ENCODE peak calls at places on chromosomes 3 and 15, in six cellular contexts. P, Y, F, A, W and Z are unnamed samples.

GRCh38 chr15:62559049-62559733 is 394.1 kb upstream of the C2CD4B start:
- DNase-seq in F (no peak), P (no peak), A (no peak), W (no peak), Y (no peak), Z (no peak)

GRCh38 chr15:48149858-48150257 is 28.2 kb downstream of the MYEF2 start:
- DNase-seq in P (no peak), A (no peak), F (no peak), W (no peak), Y (no peak), Z (no peak)

GRCh38 chr3:136960838-136961836 is 3.4 kb downstream of the IL20RB start:
- DNase-seq in F (no peak), Y (no peak), P (no peak), W (no peak), A (no peak), Z (no peak)

GRCh38 chr3:108136888-108137814 is 46.3 kb upstream of the CD47 start:
- DNase-seq in P (no peak), F (no peak), Y (no peak), A (no peak), W (no peak), Z (no peak)

GRCh38 chr3:122893282-122893681 is 98.4 kb downstream of the SLC49A4 start:
- DNase-seq in W (no peak), P (no peak), F (no peak), Y (no peak), A (no peak), Z (no peak)

GRCh38 chr3:195020185-195020584 is 250.8 kb downstream of the XXYLT1 start:
- DNase-seq in Y (no peak), W (no peak), P (no peak), A (no peak), F (no peak), Z (no peak)

GRCh38 chr3:98812851-98813374 is 49.8 kb downstream of the ST3GAL6 start:
- DNase-seq in F (no peak), W (peak; percentile 87), P (no peak), A (no peak), Y (no peak), Z (peak; percentile 54)

GRCh38 chr3:172148702-172149565 is 109.6 kb downstream of the FNDC3B start:
- DNase-seq in Y (no peak), W (no peak), P (no peak), F (no peak), A (no peak), Z (no peak)

GRCh38 chr3:42013652-42014442 is 51.9 kb upstream of the ULK4 start:
- DNase-seq in F (peak; percentile 77), W (no peak), Y (peak; percentile 91), A (peak; percentile 79), P (peak; percentile 42), Z (peak; percentile 67)

GRCh38 chr3:141707741-141708203 is 30.3 kb upstream of the RNF7 start:
- DNase-seq in Y (no peak), A (no peak), F (no peak), P (no peak), W (no peak), Z (no peak)

GRCh38 chr3:117165611-117166051 is 456.1 kb downstream of the TUSC7 start:
- DNase-seq in P (no peak), Y (no peak), F (no peak), W (peak; percentile 2), A (no peak), Z (no peak)

GRCh38 chr3:97691354-97691753 is 73.2 kb upstream of the ARL6 start:
- DNase-seq in A (no peak), F (no peak), P (no peak), Y (no peak), W (no peak), Z (no peak)

GRCh38 chr15:94348084-94348483 is 116.7 kb downstream of the MCTP2 start:
- DNase-seq in F (no peak), Y (no peak), A (no peak), P (no peak), W (no peak), Z (no peak)

GRCh38 chr15:99752556-99752955 is 19.3 kb upstream of the LYSMD4 start:
- DNase-seq in Y (no peak), F (no peak), P (no peak), W (no peak), A (no peak), Z (no peak)

GRCh38 chr3:101643861-101644613 is 32.9 kb downstream of the ZBTB11 start:
- DNase-seq in Y (no peak), P (no peak), A (no peak), W (peak; percentile 9), F (no peak), Z (peak; percentile 4)

GRCh38 chr15:56464893-56465520 is at the start of gene MNS1:
- DNase-seq in W (peak; percentile 98), P (peak; percentile 93), A (peak; percentile 88), Y (peak; percentile 94), F (peak; percentile 94), Z (peak; percentile 96)

GRCh38 chr3:15428539-15428938 is 1.1 kb downstream of the EAF1 start:
- DNase-seq in Y (no peak), F (no peak), P (no peak), A (no peak), W (peak; percentile 15), Z (peak; percentile 51)

GRCh38 chr15:61685971-61686370 is 374.3 kb downstream of the VPS13C start:
- DNase-seq in W (no peak), P (no peak), A (no peak), F (no peak), Y (no peak), Z (no peak)

DNA sequence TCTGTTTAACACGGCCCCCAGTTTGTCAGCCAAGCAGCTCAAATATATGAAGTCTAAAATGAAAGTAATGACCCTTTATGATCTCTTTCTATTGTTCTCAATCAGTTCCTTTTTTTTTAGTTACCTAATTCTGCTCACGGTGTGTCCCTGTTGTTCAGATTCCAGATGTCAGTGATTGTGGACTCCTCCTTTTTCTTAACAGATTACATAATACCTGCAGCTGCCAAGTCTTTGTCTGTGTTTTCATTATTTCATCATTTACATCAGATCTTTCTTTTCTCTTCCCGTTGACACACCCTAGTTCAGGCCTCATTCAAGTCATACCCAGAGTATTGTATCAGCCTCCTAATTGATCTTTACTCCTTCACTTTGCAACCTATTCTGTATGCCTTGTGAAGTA is 56.1 kb upstream of the SKIL start:
- DNase-seq in F (no peak), A (no peak), P (no peak), Y (no peak), W (no peak), Z (no peak)
- TF ChIP-seq POLR2A in F (no peak), A (no peak), P (no peak), Y (no peak), W (no peak), Z (no peak)

GRCh38 chr3:143001369-143002082 is at the start of gene U2SURP:
- DNase-seq in P (peak; percentile 96), A (peak; percentile 96), Y (peak; percentile 92), W (peak; percentile 98), F (peak; percentile 98), Z (peak; percentile 98)
- TF ChIP-seq POLR2A in P (peak; percentile 83), A (no peak), Y (peak; percentile 65), W (peak; percentile 85), F (peak; percentile 26), Z (peak; percentile 97)

GRCh38 chr3:186784820-186785516 is 1.6 kb downstream of the EIF4A2 start:
- DNase-seq in P (no peak), A (no peak), W (no peak), Y (no peak), F (no peak), Z (peak; percentile 56)

GRCh38 chr3:186783070-186783730 is at the start of gene EIF4A2:
- DNase-seq in Y (peak; percentile 96), P (peak; percentile 90), F (peak; percentile 95), A (peak; percentile 94), W (peak; percentile 89), Z (peak; percentile 93)

GRCh38 chr3:186785517-186786018 is 2.2 kb downstream of the EIF4A2 start:
- DNase-seq in W (no peak), Y (no peak), P (no peak), F (no peak), A (no peak), Z (peak; percentile 45)

GRCh38 chr3:186782542-186783069 is 771 bp upstream of the EIF4A2 start:
- DNase-seq in Y (no peak), P (no peak), A (no peak), F (no peak), W (no peak), Z (no peak)

GRCh38 chr3:186783731-186784515 is 546 bp downstream of the EIF4A2 start:
- DNase-seq in P (peak; percentile 88), Y (peak; percentile 96), F (peak; percentile 94), W (peak; percentile 69), A (peak; percentile 95), Z (peak; percentile 94)
- TF ChIP-seq POLR2A in P (no peak), Y (peak; percentile 54), F (peak; percentile 35), W (peak; percentile 35), A (peak; percentile 55), Z (peak; percentile 97)

GRCh38 chr3:120203016-120203415 is 82.0 kb downstream of the GPR156 start:
- DNase-seq in F (peak; percentile 68), W (no peak), Y (no peak), P (no peak), A (no peak), Z (no peak)

GRCh38 chr3:120200836-120201235 is 84.2 kb downstream of the GPR156 start:
- DNase-seq in F (no peak), Y (no peak), A (no peak), W (no peak), P (no peak), Z (no peak)

GRCh38 chr3:120203621-120204020 is 81.4 kb downstream of the GPR156 start:
- DNase-seq in F (no peak), P (no peak), Y (no peak), W (no peak), A (no peak), Z (no peak)

GRCh38 chr3:120202363-120202762 is 82.7 kb downstream of the GPR156 start:
- DNase-seq in A (no peak), P (no peak), W (no peak), F (no peak), Y (no peak), Z (no peak)

DNA sequence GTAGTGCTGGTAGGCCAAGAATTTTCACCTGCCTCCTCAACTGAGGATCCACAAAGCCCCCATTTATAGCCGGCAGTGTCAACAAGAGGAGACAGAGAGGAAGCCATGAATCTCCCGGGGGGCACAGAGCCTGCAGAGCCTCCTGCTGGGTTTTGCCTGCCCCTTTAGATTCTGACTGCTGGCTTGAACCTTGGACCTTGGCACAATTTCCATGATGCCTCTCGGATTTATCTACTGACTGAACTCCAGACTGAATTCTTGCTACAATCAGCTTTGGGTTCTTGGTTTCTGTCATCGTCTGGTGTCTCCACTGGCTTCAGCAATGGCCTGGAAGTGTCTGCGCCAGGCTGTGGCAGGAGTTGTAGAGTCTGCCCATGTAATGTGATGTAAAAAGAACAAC is 80.7 kb downstream of the GPR156 start:
- DNase-seq in Y (no peak), W (no peak), A (no peak), P (no peak), F (no peak), Z (no peak)
- TF ChIP-seq POLR2A in Y (no peak), W (no peak), A (no peak), P (no peak), F (no peak), Z (no peak)

GRCh38 chr3:149812606-149813366 is at the start of gene RNF13:
- DNase-seq in P (peak; percentile 95), Y (peak; percentile 98), A (peak; percentile 98), F (peak; percentile 99), W (peak; percentile 96), Z (peak; percentile 94)
- TF ChIP-seq POLR2A in P (peak; percentile 92), Y (peak; percentile 95), A (no peak), F (peak; percentile 61), W (peak; percentile 78), Z (peak; percentile 90)

GRCh38 chr15:80419546-80419945 is 15.4 kb downstream of the ARNT2 start:
- DNase-seq in F (no peak), Y (no peak), W (no peak), A (no peak), P (peak; percentile 27), Z (no peak)
- TF ChIP-seq POLR2A in F (no peak), Y (no peak), W (no peak), A (no peak), P (no peak), Z (no peak)